ENCODE peak calls at places on chromosome 20, in nine cellular contexts. C, V, Y, Z, J, O, H, L and G are unnamed samples.

GRCh38 chr20:46084805-46085792 is 4.7 kb downstream of the NCOA5 start:
- DNase-seq in C (peak), V (no peak), Y (no peak), Z (peak), J (no peak), O (no peak), H (peak), L (no peak), G (no peak)

GRCh38 chr20:1324598-1325172 is 4.3 kb downstream of the SDCBP2 start:
- DNase-seq in C (peak), V (no peak), Y (no peak), Z (no peak), J (no peak), O (no peak), H (peak), L (no peak), G (no peak)

GRCh38 chr20:54744097-54744496 is 268.7 kb downstream of the DOK5 start:
- DNase-seq in C (no peak), V (no peak), Y (no peak), Z (no peak), J (no peak), O (no peak), H (no peak), L (no peak), G (no peak)

GRCh38 chr20:47669927-47670890 is 115.1 kb downstream of the SULF2 start:
- DNase-seq in C (no peak), V (no peak), Y (no peak), Z (no peak), J (no peak), O (no peak), H (no peak), L (no peak), G (no peak)

GRCh38 chr20:7080472-7080871 is 313.0 kb downstream of the BMP2 start:
- DNase-seq in C (no peak), V (no peak), Y (no peak), Z (no peak), J (no peak), O (no peak), H (no peak), L (no peak), G (no peak)

GRCh38 chr20:34458631-34459030 is 57.6 kb upstream of the DYNLRB1 start:
- DNase-seq in C (no peak), V (no peak), Y (no peak), Z (no peak), J (no peak), O (no peak), H (no peak), L (no peak), G (no peak)

GRCh38 chr20:43716123-43716522 is 10.7 kb downstream of the GTSF1L start:
- DNase-seq in C (no peak), V (no peak), Y (no peak), Z (no peak), J (no peak), O (no peak), H (no peak), L (no peak), G (no peak)

GRCh38 chr20:57991211-57991841 is 237.1 kb downstream of the ANKRD60 start:
- DNase-seq in C (peak), V (peak), Y (no peak), Z (no peak), J (no peak), O (no peak), H (no peak), L (no peak), G (no peak)

GRCh38 chr20:58706150-58706892 is 13.7 kb downstream of the NPEPL1 start:
- DNase-seq in C (no peak), V (peak), Y (no peak), Z (no peak), J (no peak), O (no peak), H (no peak), L (no peak), G (no peak)

GRCh38 chr20:54323227-54323734 is 115.4 kb downstream of the PFDN4 start:
- DNase-seq in C (no peak), V (no peak), Y (no peak), Z (no peak), J (no peak), O (no peak), H (no peak), L (no peak), G (no peak)

GRCh38 chr20:17645010-17645409 is 37.0 kb downstream of the RRBP1 start:
- DNase-seq in C (no peak), V (no peak), Y (no peak), Z (no peak), J (no peak), O (no peak), H (no peak), L (no peak), G (no peak)

GRCh38 chr20:44646641-44647274 is 4.7 kb downstream of the ADA start:
- DNase-seq in C (no peak), V (no peak), Y (no peak), Z (no peak), J (peak), O (no peak), H (no peak), L (peak), G (no peak)

GRCh38 chr20:25750765-25751696 is 54.4 kb upstream of the ZNF337 start:
- DNase-seq in C (peak), V (peak), Y (no peak), Z (peak), J (peak), O (peak), H (peak), L (no peak), G (peak)

GRCh38 chr20:22757424-22758189 is 173.2 kb upstream of the FOXA2 start:
- DNase-seq in C (no peak), V (no peak), Y (no peak), Z (no peak), J (no peak), O (no peak), H (peak), L (no peak), G (no peak)

GRCh38 chr20:59709636-59710035 is 105.3 kb downstream of the PHACTR3 start:
- DNase-seq in C (no peak), V (no peak), Y (no peak), Z (no peak), J (no peak), O (no peak), H (no peak), L (no peak), G (no peak)

GRCh38 chr20:15475483-15475882 is 1097.8 kb downstream of the KIF16B start:
- DNase-seq in C (no peak), V (peak), Y (no peak), Z (no peak), J (peak), O (no peak), H (no peak), L (no peak), G (no peak)

GRCh38 chr20:16539280-16539679 is 34.0 kb downstream of the KIF16B start:
- DNase-seq in C (no peak), V (no peak), Y (no peak), Z (no peak), J (no peak), O (no peak), H (no peak), L (no peak), G (no peak)

GRCh38 chr20:760751-761417 is 7.4 kb downstream of the SLC52A3 start:
- DNase-seq in C (peak), V (peak), Y (peak), Z (peak), J (no peak), O (no peak), H (peak), L (no peak), G (peak)

GRCh38 chr20:17808357-17808756 is 108.6 kb downstream of the BANF2 start:
- DNase-seq in C (no peak), V (peak), Y (no peak), Z (peak), J (no peak), O (no peak), H (no peak), L (no peak), G (no peak)

GRCh38 chr20:58906111-58906510 is 53.6 kb downstream of the GNAS start:
- DNase-seq in C (no peak), V (no peak), Y (no peak), Z (no peak), J (no peak), O (no peak), H (no peak), L (no peak), G (no peak)

DNA sequence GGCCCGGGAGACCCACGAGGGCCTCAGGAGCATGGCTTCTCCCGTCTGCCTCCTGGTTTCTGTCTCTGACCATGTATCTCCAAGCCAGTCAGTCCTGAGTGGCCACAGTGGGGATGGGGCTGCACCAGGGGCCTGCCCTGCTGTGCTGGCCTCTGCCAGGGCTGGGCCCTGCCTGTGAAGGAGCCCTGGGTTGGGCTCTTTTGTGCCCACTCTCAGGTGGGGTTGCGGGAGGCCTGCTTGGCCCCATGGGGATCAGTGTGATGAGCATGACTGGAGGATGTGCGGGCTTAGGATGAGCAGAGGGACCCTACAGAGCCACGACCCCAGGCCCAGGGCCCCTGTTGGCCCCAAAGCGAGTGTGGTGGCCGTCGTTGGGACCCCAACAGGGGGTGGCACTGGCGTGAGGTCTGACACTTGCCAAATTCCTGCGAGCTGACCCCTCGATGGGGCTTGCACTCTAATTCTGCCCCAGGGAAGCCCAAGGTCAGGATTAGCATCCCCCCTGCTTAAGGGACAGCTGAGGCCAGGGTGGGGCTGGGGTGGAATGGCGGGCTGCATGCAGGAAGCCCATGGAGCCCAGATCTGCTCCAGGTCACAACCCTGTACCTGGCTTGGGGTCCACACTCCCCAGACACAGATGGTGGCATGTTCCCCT is 90.0 kb upstream of the BHLHE23 start:
- DNase-seq in C (no peak), V (no peak), Y (no peak), Z (no peak), J (no peak), O (no peak), H (no peak), L (no peak), G (no peak)
- TF ChIP-seq REST in C (no peak), V (no peak), Y (no peak), Z (no peak), J (no peak), O (no peak), H (no peak), L (no peak), G (no peak)

DNA sequence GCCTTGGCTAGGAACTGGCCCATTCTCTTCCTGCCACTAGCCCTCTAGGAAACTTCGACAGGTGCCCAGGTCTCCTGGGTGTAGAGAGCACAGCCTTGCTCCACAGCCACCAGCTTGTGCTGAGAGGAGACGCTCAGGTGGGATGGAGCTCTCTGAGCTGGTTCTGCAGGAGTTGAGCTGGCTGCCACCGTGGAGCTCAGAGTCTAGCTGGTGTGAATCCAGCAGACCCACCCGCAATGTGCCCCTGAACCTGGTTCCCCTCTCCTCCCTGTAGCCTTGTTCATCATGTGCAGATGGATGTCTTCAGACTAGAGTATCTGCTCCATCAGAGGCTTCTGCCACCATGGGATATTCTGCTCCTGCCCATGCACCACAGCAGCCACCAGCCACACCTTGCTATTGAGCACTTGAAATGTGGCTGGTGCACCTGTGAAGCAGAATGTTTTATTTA is 222.5 kb downstream of the SYNDIG1 start:
- DNase-seq in C (no peak), V (peak), Y (no peak), Z (no peak), J (no peak), O (no peak), H (no peak), L (no peak), G (no peak)
- TF ChIP-seq REST in C (no peak), V (no peak), Y (no peak), Z (no peak), J (no peak), O (no peak), H (no peak), L (no peak), G (no peak)

GRCh38 chr20:19973920-19974620 is 43.1 kb upstream of the NAA20 start:
- DNase-seq in C (no peak), V (no peak), Y (no peak), Z (no peak), J (no peak), O (no peak), H (no peak), L (peak), G (no peak)

GRCh38 chr20:19976595-19977372 is 40.4 kb upstream of the NAA20 start:
- DNase-seq in C (peak), V (no peak), Y (peak), Z (peak), J (no peak), O (no peak), H (no peak), L (no peak), G (no peak)

GRCh38 chr20:19975901-19976300 is 41.3 kb upstream of the NAA20 start:
- DNase-seq in C (peak), V (no peak), Y (no peak), Z (no peak), J (no peak), O (no peak), H (no peak), L (no peak), G (no peak)

GRCh38 chr20:19974621-19975435 is 42.3 kb upstream of the NAA20 start:
- DNase-seq in C (peak), V (peak), Y (no peak), Z (no peak), J (no peak), O (no peak), H (no peak), L (peak), G (no peak)

GRCh38 chr20:19975436-19975799 is 41.7 kb upstream of the NAA20 start:
- DNase-seq in C (peak), V (no peak), Y (no peak), Z (no peak), J (no peak), O (no peak), H (no peak), L (no peak), G (no peak)
- TF ChIP-seq REST in C (no peak), V (no peak), Y (no peak), Z (no peak), J (no peak), O (no peak), H (no peak), L (no peak), G (no peak)

DNA sequence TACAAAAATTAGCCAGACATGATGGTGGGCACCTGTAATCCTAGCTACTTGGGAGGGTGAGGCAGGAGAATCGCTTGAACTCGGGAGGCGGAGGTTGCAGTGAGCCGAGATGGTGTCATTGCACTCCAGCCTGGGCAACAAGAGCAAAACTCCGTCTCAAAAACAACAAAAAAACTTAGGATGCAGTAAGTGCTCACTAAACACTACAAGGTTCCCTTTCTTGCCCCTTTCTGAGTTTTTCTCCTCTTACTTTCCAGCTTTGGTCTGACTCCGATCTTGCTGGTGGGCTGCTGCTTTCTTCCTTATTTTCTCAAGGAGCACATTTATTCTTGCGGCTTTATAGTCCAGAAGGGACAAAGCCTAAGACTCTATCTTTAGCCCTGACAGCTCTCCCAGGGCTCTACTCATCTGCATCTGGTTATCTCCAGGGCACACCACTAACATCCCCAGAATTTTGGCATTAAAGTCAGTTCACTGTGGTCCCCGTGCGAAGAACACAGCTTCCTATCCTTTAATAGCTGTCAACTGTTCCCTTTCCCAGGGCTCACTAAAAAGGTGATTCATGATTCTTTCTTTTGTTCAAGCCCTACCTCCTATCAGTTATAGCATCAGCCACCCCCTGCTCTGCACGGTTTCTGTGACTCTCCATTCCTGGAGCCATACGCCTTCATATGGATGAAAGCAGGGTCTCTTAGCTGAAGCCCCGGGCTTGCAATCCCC is 17.1 kb upstream of the RPN2 start:
- DNase-seq in C (no peak), V (no peak), Y (no peak), Z (no peak), J (no peak), O (no peak), H (peak), L (no peak), G (no peak)
- TF ChIP-seq REST in C (no peak), V (no peak), Y (no peak), Z (no peak), J (no peak), O (no peak), H (no peak), L (no peak), G (no peak)

DNA sequence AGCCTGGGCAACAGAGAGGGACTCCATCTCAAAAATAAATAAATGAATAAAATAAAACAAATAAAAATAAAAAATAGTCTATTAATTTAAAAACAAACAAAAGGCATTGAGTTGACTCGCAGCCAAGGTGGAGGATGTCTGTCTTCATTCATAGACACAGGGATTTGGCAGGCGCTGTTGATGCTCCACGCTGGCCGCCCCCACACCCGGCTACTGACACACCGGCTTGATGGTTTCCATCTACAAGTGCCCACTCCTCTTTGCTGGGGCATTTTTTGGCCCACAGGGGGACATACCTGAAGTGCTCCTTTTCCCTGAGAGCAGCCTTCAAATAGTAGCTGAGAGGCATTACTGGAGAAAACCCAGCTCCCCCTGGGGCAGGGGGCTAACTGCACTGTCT is 178.3 kb upstream of the RALGAPA2 start:
- DNase-seq in C (no peak), V (no peak), Y (no peak), Z (no peak), J (no peak), O (no peak), H (no peak), L (no peak), G (no peak)
- TF ChIP-seq REST in C (no peak), V (no peak), Y (no peak), Z (no peak), J (no peak), O (no peak), H (no peak), L (no peak), G (no peak)

DNA sequence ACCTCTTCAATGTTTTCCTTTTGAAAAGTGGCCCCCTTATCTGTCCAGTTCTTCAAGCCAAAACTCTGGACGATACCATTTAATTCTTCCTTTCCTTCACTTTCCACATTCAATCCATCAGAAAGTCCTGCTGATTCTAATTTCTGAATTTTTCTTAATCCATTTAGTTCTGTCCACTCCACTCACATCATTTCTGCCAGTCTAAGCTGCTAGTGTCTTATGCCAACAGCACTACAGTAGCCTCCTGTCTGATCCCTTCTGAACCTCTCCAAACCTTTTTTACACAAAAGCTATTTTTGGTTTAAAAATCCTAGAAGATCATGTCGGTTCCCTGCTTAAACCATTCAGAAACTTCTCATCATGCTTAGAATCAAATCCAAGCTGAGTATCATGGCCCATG is 24.5 kb upstream of the SNAP25 start:
- DNase-seq in C (no peak), V (no peak), Y (no peak), Z (no peak), J (no peak), O (no peak), H (no peak), L (no peak), G (no peak)
- TF ChIP-seq REST in C (no peak), V (no peak), Y (no peak), Z (no peak), J (no peak), O (no peak), H (no peak), L (no peak), G (no peak)

GRCh38 chr20:24732076-24732475 is 217.0 kb upstream of the CST7 start:
- DNase-seq in C (no peak), V (no peak), Y (no peak), Z (no peak), J (no peak), O (no peak), H (no peak), L (no peak), G (no peak)

GRCh38 chr20:24731312-24731711 is 217.8 kb upstream of the CST7 start:
- DNase-seq in C (no peak), V (no peak), Y (no peak), Z (no peak), J (no peak), O (no peak), H (no peak), L (no peak), G (no peak)

GRCh38 chr20:24730750-24731149 is 218.3 kb upstream of the CST7 start:
- DNase-seq in C (no peak), V (no peak), Y (no peak), Z (no peak), J (no peak), O (no peak), H (no peak), L (no peak), G (no peak)

GRCh38 chr20:24727795-24728194 is 221.3 kb upstream of the CST7 start:
- DNase-seq in C (no peak), V (no peak), Y (no peak), Z (no peak), J (no peak), O (no peak), H (no peak), L (no peak), G (no peak)

DNA sequence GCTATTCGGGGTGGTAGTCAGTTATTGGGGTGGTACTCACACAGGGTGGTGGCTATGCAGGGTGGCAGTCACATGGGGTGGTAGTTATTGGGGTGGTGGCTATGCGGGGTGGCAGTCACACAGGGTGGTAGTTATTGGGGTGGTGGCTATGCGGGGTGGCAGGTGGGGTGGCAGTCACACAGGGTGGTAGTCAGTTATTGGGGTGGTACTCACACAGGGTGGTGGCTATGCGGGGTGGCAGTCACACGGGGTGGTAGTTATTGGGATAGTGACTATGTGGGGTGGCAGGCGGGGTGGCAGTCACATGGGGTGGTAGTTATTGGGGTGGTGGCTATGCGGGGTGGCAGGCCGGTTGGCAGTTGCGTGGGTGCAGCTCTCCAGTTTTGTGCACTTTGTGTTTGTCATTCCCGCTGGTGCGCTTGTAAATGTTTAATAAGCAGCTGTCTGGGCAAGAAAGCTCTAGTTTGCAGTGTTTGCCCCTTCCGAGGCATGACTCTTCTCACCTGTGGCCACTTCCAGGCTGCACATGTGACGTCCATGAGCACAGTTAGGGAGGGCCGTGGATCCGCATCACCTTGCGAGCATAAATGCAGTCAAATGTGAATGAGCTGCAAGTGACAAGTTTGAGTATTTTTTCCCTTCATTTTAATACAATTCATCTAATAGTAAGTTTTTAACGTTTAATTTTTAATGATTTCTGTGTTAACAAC is 219.0 kb upstream of the CST7 start:
- DNase-seq in C (no peak), V (no peak), Y (no peak), Z (no peak), J (no peak), O (no peak), H (no peak), L (no peak), G (no peak)
- TF ChIP-seq REST in C (no peak), V (no peak), Y (no peak), Z (no peak), J (no peak), O (no peak), H (no peak), L (no peak), G (no peak)